ENCODE peak calls at places on chromosomes 12 and 14, in nine cellular contexts. G is CD4-positive, alpha-beta memory T cell; Q is right lobe of liver; A is caudate nucleus; H is stomach; C is H1; J is upper lobe of right lung; F is right cardiac atrium; U is body of pancreas. D is an unnamed sample.

GRCh38 chr14:51869426-51870113 is 9.2 kb downstream of the GNG2 start:
- DNase-seq in C (no peak), H (no peak), U (no peak), J (no peak), A (no peak), G (no peak), F (no peak), Q (no peak), D (no peak)

GRCh38 chr12:47360771-47361388 is 281.1 kb upstream of the AMIGO2 start:
- DNase-seq in U (no peak), G (peak), J (no peak), A (no peak), C (no peak), Q (no peak), F (no peak), H (no peak), D (no peak)

GRCh38 chr14:89179891-89180404 is 237.1 kb downstream of the FOXN3 start:
- DNase-seq in F (no peak), U (no peak), J (no peak), C (no peak), H (no peak), Q (no peak), A (no peak), G (no peak), D (no peak)

GRCh38 chr12:18700254-18700653 is 37.6 kb downstream of the PLCZ1 start:
- DNase-seq in H (no peak), U (peak), F (peak), C (no peak), G (no peak), J (no peak), Q (no peak), A (no peak), D (no peak)

GRCh38 chr14:52844262-52845060 is 53.1 kb upstream of the GNPNAT1 start:
- DNase-seq in A (no peak), F (no peak), G (no peak), H (no peak), C (no peak), J (no peak), U (no peak), Q (no peak), D (no peak)

GRCh38 chr14:51095854-51096823 is 1.2 kb upstream of the TRIM9 start:
- DNase-seq in Q (no peak), A (peak), J (no peak), C (no peak), U (peak), G (no peak), F (peak), H (no peak), D (peak)

GRCh38 chr14:80105488-80105994 is 105.8 kb downstream of the DIO2 start:
- DNase-seq in G (no peak), U (no peak), J (no peak), Q (no peak), C (no peak), F (no peak), A (no peak), H (no peak), D (no peak)

GRCh38 chr12:64063121-64063520 is 159.0 kb downstream of the KICS2 start:
- DNase-seq in F (no peak), C (no peak), Q (no peak), J (no peak), U (no peak), G (no peak), H (no peak), A (no peak), D (no peak)

GRCh38 chr14:88380405-88380804 is 5.1 kb upstream of the SPATA7 start:
- DNase-seq in C (no peak), G (no peak), F (no peak), U (no peak), H (no peak), J (no peak), Q (no peak), A (no peak), D (no peak)

GRCh38 chr12:16602412-16602811 is 3.5 kb downstream of the LMO3 start:
- DNase-seq in Q (no peak), G (no peak), H (no peak), C (no peak), F (no peak), J (no peak), A (no peak), U (no peak), D (no peak)

GRCh38 chr12:19138551-19139344 is 9.2 kb downstream of the PLEKHA5 start:
- DNase-seq in H (no peak), C (no peak), A (no peak), J (no peak), F (no peak), U (no peak), Q (no peak), G (no peak), D (no peak)

GRCh38 chr14:69263364-69263763 is 3.4 kb downstream of the GALNT16 start:
- DNase-seq in U (peak), Q (no peak), C (no peak), A (no peak), H (no peak), J (no peak), F (peak), G (no peak), D (peak)

GRCh38 chr12:130621696-130622298 is 94.3 kb downstream of the RIMBP2 start:
- DNase-seq in G (no peak), C (no peak), H (no peak), A (no peak), F (no peak), U (no peak), Q (no peak), J (no peak), D (peak)

GRCh38 chr12:47736877-47737676 is 11.8 kb upstream of the ENDOU start:
- DNase-seq in J (peak), Q (peak), U (peak), C (no peak), G (no peak), F (peak), A (peak), H (peak), D (peak)

GRCh38 chr14:105971593-105972500 is 445.5 kb downstream of the TMEM121 start:
- DNase-seq in U (no peak), F (no peak), H (no peak), J (no peak), Q (no peak), C (no peak), G (no peak), A (no peak), D (no peak)

GRCh38 chr12:27870939-27871338 is 90.9 kb upstream of the MANSC4 start:
- DNase-seq in U (no peak), G (no peak), H (no peak), F (no peak), A (no peak), J (no peak), Q (no peak), C (no peak), D (no peak)

GRCh38 chr12:121356657-121357056 is 4.4 kb upstream of the ANAPC5 start:
- DNase-seq in A (no peak), J (no peak), Q (no peak), U (no peak), G (no peak), F (no peak), C (no peak), H (no peak), D (no peak)

GRCh38 chr14:74358176-74358829 is 10.0 kb downstream of the VRTN start:
- DNase-seq in G (no peak), C (no peak), Q (no peak), H (no peak), U (no peak), J (peak), F (no peak), A (no peak), D (no peak)

GRCh38 chr14:77027538-77028383 is 747 bp downstream of the IRF2BPL start:
- DNase-seq in A (peak), G (peak), F (peak), J (peak), Q (peak), C (no peak), H (peak), U (peak), D (peak)

GRCh38 chr12:53048033-53048779 is 1.7 kb upstream of the TNS2 start:
- DNase-seq in A (peak), C (no peak), G (no peak), U (peak), H (peak), Q (peak), J (peak), F (peak), D (peak)

GRCh38 chr14:57293851-57294837 is 25.4 kb downstream of the AP5M1 start:
- DNase-seq in C (no peak), A (no peak), F (no peak), J (no peak), Q (no peak), G (peak), H (no peak), U (no peak), D (no peak)

GRCh38 chr14:80645667-80646413 is 295.7 kb downstream of the CEP128 start:
- DNase-seq in G (no peak), A (no peak), C (no peak), Q (no peak), H (no peak), F (no peak), J (no peak), U (no peak), D (no peak)

GRCh38 chr12:11500222-11500860 is 105.0 kb upstream of the PRB2 start:
- DNase-seq in C (peak), H (peak), F (peak), G (peak), A (peak), U (peak), J (peak), Q (peak), D (peak)

GRCh38 chr14:105793836-105794235 is 267.5 kb downstream of the TMEM121 start:
- DNase-seq in U (no peak), Q (no peak), C (no peak), F (no peak), G (no peak), H (no peak), A (no peak), J (no peak), D (no peak)

GRCh38 chr14:24224618-24225071 is 7.5 kb downstream of the NEDD8 start:
- DNase-seq in F (no peak), A (no peak), Q (no peak), C (no peak), U (no peak), G (no peak), J (no peak), H (no peak), D (peak)

GRCh38 chr14:105817971-105818711 is 291.8 kb downstream of the TMEM121 start:
- DNase-seq in U (no peak), A (no peak), F (no peak), C (no peak), G (no peak), J (no peak), H (no peak), Q (no peak), D (no peak)

GRCh38 chr12:80700327-80700726 is 7.1 kb upstream of the MYF6 start:
- DNase-seq in C (no peak), U (no peak), A (no peak), Q (no peak), G (no peak), H (no peak), J (no peak), F (no peak), D (no peak)

GRCh38 chr12:88577537-88577936 is 2.7 kb downstream of the KITLG start:
- DNase-seq in Q (no peak), U (no peak), J (no peak), G (no peak), A (no peak), H (no peak), C (no peak), F (no peak), D (no peak)

GRCh38 chr14:99742509-99743487 is 50.4 kb upstream of the EML1 start:
- DNase-seq in J (no peak), F (no peak), G (no peak), Q (no peak), C (no peak), H (no peak), A (no peak), U (no peak), D (peak)

GRCh38 chr14:99740411-99740810 is 52.8 kb upstream of the EML1 start:
- DNase-seq in A (no peak), F (no peak), C (no peak), U (no peak), G (no peak), H (no peak), J (no peak), Q (no peak), D (no peak)

GRCh38 chr14:99744199-99744872 is 48.9 kb upstream of the EML1 start:
- DNase-seq in F (no peak), A (no peak), G (no peak), J (no peak), U (no peak), Q (no peak), C (no peak), H (no peak), D (no peak)

GRCh38 chr14:99741227-99741976 is 51.8 kb upstream of the EML1 start:
- DNase-seq in Q (no peak), H (no peak), C (no peak), U (no peak), A (no peak), F (no peak), G (no peak), J (no peak), D (peak)

DNA sequence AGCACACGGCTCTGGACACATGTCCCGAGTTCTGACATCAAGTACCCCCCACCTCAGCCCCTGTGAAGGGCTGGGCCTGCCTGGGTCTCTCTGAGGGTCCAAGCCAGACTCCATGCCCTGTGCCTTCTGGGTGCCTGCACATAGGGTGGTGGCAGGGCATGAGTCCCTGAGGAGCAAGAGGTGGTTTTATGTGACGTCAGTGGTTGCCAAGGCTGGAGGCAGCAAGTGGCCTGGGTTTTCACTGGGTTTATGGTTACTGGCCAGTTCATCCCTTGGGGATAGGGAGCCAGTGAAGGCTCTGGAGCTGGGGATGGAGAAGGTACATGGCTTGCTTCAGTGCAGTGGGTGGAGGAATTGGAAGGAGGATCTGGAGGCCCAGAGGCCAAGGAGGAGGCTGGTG is 51.1 kb upstream of the EML1 start:
- DNase-seq in U (no peak), G (no peak), C (no peak), A (no peak), J (no peak), F (no peak), H (no peak), Q (no peak), D (no peak)
- H3K27ac ChIP-seq in U (no peak), G (no peak), C (no peak), A (no peak), J (no peak), F (no peak), H (peak), Q (no peak), D (peak)

DNA sequence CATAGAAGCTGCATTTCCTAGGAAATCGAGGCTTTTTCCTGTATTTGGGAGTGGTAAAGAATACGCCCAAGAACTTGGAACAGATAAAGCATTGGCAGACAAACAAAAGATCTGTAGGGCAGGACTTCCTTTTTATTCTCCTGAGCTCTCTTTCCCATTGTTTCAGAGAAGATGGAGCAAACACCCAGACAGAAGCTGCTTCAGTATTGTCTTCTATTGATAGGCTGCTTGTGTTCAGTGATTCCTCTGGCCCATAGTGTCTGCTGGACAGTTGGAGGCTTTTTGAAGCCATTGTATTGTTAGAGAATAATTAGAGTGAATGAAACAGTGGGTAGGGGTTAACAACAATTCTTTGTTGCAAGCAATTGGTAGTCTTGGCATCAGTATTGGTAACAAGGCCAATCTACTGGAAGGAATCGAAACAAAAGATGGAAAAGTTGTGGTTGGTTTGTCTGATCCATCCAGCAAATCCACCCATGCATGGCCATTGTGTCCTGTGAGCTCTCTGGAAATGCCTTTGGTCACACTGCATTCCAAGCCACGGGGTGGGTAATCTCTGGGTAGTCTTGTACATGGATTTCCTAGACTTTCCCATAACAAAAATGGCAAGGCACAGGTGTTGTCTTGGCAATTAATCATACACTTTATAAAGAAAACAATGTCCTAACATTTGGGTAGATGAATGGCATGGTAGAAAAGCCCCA is 424.8 kb downstream of the RAD51B start:
- DNase-seq in U (no peak), F (no peak), J (no peak), A (no peak), Q (no peak), G (no peak), H (no peak), C (no peak), D (no peak)
- H3K27ac ChIP-seq in U (no peak), F (peak), J (peak), A (no peak), Q (no peak), G (no peak), H (peak), C (no peak), D (peak)

GRCh38 chr14:49900973-49901372 is 8.1 kb downstream of the ARF6 start:
- DNase-seq in Q (no peak), J (no peak), U (no peak), F (no peak), C (no peak), H (no peak), G (no peak), A (no peak), D (no peak)
- H3K27ac ChIP-seq in Q (no peak), J (no peak), U (no peak), F (no peak), C (no peak), H (no peak), G (no peak), A (no peak), D (no peak)

DNA sequence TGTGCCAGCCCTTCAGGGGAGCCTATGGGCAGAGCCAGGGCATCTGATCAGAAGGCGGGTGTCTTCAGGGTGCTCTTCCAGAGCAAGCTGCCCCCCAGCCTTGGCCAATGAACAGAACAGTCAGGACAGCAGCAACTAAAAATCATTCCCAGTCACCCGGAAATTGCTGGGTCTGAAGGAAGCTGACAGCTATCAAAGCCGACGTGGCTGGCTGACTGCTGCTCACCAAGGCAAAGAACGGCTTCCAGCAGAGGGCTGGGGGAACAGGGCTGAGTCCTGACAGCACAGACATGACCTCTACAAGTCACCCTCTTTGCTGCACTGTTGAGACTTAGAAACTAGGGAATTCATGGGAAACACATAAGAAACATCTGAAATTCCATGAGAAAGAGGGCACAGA is 365.4 kb downstream of the SEC23A start:
- DNase-seq in F (no peak), G (no peak), A (no peak), H (no peak), J (no peak), U (no peak), C (no peak), Q (no peak), D (no peak)
- H3K27ac ChIP-seq in F (no peak), G (no peak), A (no peak), H (no peak), J (no peak), U (no peak), C (no peak), Q (no peak), D (no peak)

GRCh38 chr14:42980419-42980818 is 1373.7 kb downstream of the LRFN5 start:
- DNase-seq in Q (no peak), A (no peak), H (no peak), C (peak), U (no peak), J (no peak), F (no peak), G (no peak), D (no peak)
- H3K27ac ChIP-seq in Q (no peak), A (no peak), H (no peak), C (no peak), U (no peak), J (no peak), F (no peak), G (no peak), D (no peak)

GRCh38 chr12:45379261-45379660 is 163.4 kb downstream of the ANO6 start:
- DNase-seq in Q (no peak), U (no peak), H (no peak), J (no peak), F (no peak), C (no peak), A (no peak), G (no peak), D (no peak)
- H3K27ac ChIP-seq in Q (no peak), U (no peak), H (no peak), J (no peak), F (no peak), C (no peak), A (no peak), G (no peak), D (no peak)

GRCh38 chr12:131628341-131628740 is 82.5 kb upstream of the SFSWAP start:
- DNase-seq in Q (no peak), A (no peak), U (no peak), J (no peak), G (no peak), C (no peak), H (no peak), F (no peak), D (no peak)

GRCh38 chr12:131634037-131634436 is 76.9 kb upstream of the SFSWAP start:
- DNase-seq in U (no peak), Q (no peak), H (no peak), J (peak), G (no peak), C (no peak), F (no peak), A (no peak), D (no peak)

GRCh38 chr12:131631230-131631629 is 79.7 kb upstream of the SFSWAP start:
- DNase-seq in C (no peak), J (no peak), U (no peak), F (no peak), A (no peak), Q (no peak), H (no peak), G (no peak), D (no peak)

DNA sequence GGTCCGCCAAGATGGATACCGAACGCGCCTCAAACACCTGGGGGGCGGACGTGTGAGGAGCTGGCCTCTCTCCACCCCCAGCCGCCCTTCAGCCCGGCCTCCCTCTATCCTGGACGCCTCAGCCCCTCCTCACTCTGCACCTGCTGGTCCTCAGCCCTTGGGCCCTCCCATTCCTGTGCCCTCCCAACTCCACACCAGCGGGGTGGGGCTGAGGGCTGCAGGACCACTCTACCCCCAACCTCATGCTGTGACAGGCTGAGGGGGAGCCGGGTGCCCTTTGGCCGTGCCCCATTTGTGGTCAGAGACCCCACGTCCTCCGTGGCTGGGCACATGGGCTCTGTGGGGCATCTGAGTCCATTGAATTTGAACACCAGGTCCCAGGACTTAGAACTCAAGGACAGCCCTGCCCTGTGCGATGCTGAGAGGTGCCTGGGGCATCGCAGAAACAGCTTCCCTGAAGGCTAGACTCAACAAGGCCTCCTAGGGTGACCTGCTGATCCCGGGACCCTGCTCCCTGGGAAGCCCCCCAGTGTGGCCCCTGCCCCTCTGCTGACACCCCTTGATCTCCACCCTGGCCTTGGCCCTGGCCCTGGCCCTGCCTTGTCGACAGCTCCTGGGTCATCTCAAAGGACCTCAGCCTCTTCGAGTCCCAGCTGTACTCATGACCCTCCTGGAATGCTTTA is 82.0 kb upstream of the SFSWAP start:
- DNase-seq in Q (no peak), U (no peak), J (no peak), H (no peak), A (no peak), C (no peak), F (no peak), G (no peak), D (no peak)
- H3K27ac ChIP-seq in Q (no peak), U (no peak), J (no peak), H (no peak), A (no peak), C (no peak), F (no peak), G (no peak), D (no peak)